ENCODE peak calls at places on chromosomes 5 and 9, in four cellular contexts. W is NCI-H345, Y is breast epithelium, S is fibroblast of lung. P is an unnamed sample.

GRCh38 chr5:148585988-148586387 is 68.3 kb downstream of the HTR4 start:
- DNase-seq in W (no peak), Y (no peak), S (no peak), P (no peak)

GRCh38 chr5:54180616-54181015 is 129.8 kb downstream of the ARL15 start:
- DNase-seq in W (no peak), Y (no peak), S (peak), P (no peak)

GRCh38 chr9:126616521-126616976 is 2.8 kb downstream of the LMX1B start:
- DNase-seq in W (no peak), Y (no peak), S (no peak), P (no peak)

GRCh38 chr9:98074119-98074990 is 17.8 kb downstream of the NANS start:
- DNase-seq in W (peak), Y (no peak), S (peak), P (no peak)

GRCh38 chr5:132013006-132013689 is 1.7 kb upstream of the ACSL6 start:
- DNase-seq in W (no peak), Y (peak), S (no peak), P (no peak)

GRCh38 chr5:154058055-154059038 is 19.6 kb downstream of the MFAP3 start:
- DNase-seq in W (peak), Y (no peak), S (peak), P (peak)

GRCh38 chr5:149631506-149631905 is 50.2 kb downstream of the ARHGEF37 start:
- DNase-seq in W (no peak), Y (no peak), S (no peak), P (no peak)

GRCh38 chr9:125746774-125747052 is 460 bp upstream of the PBX3 start:
- DNase-seq in W (no peak), Y (no peak), S (no peak), P (no peak)

GRCh38 chr5:134634227-134634626 is 1.6 kb upstream of the SAR1B start:
- DNase-seq in W (no peak), Y (no peak), S (no peak), P (peak)

GRCh38 chr9:136526625-136527066 is 19.2 kb downstream of the NOTCH1 start:
- DNase-seq in W (peak), Y (no peak), S (no peak), P (peak)

GRCh38 chr9:29456940-29457339 is 1883.7 kb upstream of the C9orf72 start:
- DNase-seq in W (no peak), Y (no peak), S (peak), P (no peak)

GRCh38 chr5:175059687-175060194 is 335.4 kb downstream of the MSX2 start:
- DNase-seq in W (peak), Y (no peak), S (peak), P (peak)

GRCh38 chr9:98185611-98186171 is 6.7 kb downstream of the CORO2A start:
- DNase-seq in W (no peak), Y (no peak), S (no peak), P (no peak)

GRCh38 chr9:135224921-135225541 is 137.6 kb downstream of the OLFM1 start:
- DNase-seq in W (peak), Y (no peak), S (no peak), P (peak)

GRCh38 chr5:64585654-64586053 is 79.8 kb downstream of the RGS7BP start:
- DNase-seq in W (no peak), Y (no peak), S (no peak), P (no peak)

GRCh38 chr5:27241564-27242257 is 203.3 kb upstream of the CDH9 start:
- DNase-seq in W (no peak), Y (no peak), S (peak), P (no peak)

GRCh38 chr9:131727795-131728545 is 11.9 kb downstream of the RAPGEF1 start:
- DNase-seq in W (no peak), Y (no peak), S (peak), P (peak)

GRCh38 chr5:6359941-6360683 is 18.2 kb downstream of the MED10 start:
- DNase-seq in W (no peak), Y (no peak), S (no peak), P (peak)

GRCh38 chr5:156396063-156396829 is 69.3 kb downstream of the SGCD start:
- DNase-seq in W (no peak), Y (no peak), S (no peak), P (no peak)

GRCh38 chr5:60779431-60779830 is 64.6 kb downstream of the ELOVL7 start:
- DNase-seq in W (no peak), Y (no peak), S (peak), P (no peak)

GRCh38 chr9:109887079-109887478 is 107.1 kb downstream of the PALM2AKAP2 start:
- DNase-seq in W (no peak), Y (no peak), S (peak), P (no peak)

GRCh38 chr5:81121836-81122235 is 111.3 kb upstream of the CKMT2 start:
- DNase-seq in W (no peak), Y (no peak), S (peak), P (no peak)

GRCh38 chr5:168106008-168106761 is 185.3 kb upstream of the WWC1 start:
- DNase-seq in W (no peak), Y (no peak), S (peak), P (no peak)

GRCh38 chr5:98109561-98110006 is 663.9 kb upstream of the RGMB start:
- DNase-seq in W (no peak), Y (no peak), S (peak), P (no peak)

GRCh38 chr5:89071941-89072331 is 189.0 kb upstream of the MEF2C start:
- DNase-seq in W (no peak), Y (no peak), S (no peak), P (no peak)